ENCODE peak calls at places on chromosomes 13 and 19, in nine cellular contexts. H is ELF-1; T is SIG-M5; M is CD8-positive, alpha-beta memory T cell; I is iris pigment epithelial cell; J is T-helper 17 cell; Q is NCI-H2171 treated with DMSO at 0.1 percent for 48 hours; K is progenitor cell of endocrine pancreas; X is neuronal stem cell. Z is an unnamed sample.

GRCh38 chr19:324716-325115 is 19.9 kb downstream of the MIER2 start:
- DNase-seq in H (no peak), T (no peak), M (no peak), I (no peak), J (no peak), Q (no peak), K (no peak), X (no peak), Z (no peak)

GRCh38 chr13:37602743-37603381 is 4.3 kb upstream of the POSTN start:
- DNase-seq in H (no peak), T (no peak), M (no peak), I (peak; percentile 43), J (no peak), Q (no peak), K (no peak), X (no peak), Z (no peak)

GRCh38 chr19:13339869-13340268 is 166.4 kb downstream of the CACNA1A start:
- DNase-seq in H (no peak), T (no peak), M (no peak), I (no peak), J (no peak), Q (peak; percentile 32), K (no peak), X (no peak), Z (no peak)

GRCh38 chr13:58921129-58921528 is 1242.6 kb downstream of the DIAPH3 start:
- DNase-seq in H (no peak), T (no peak), M (no peak), I (no peak), J (no peak), Q (no peak), K (no peak), X (no peak), Z (no peak)

GRCh38 chr19:54485846-54486245 is 12.8 kb upstream of the CDC42EP5 start:
- DNase-seq in H (no peak), T (no peak), M (no peak), I (peak; percentile 42), J (no peak), Q (no peak), K (no peak), X (no peak), Z (no peak)

GRCh38 chr13:112995395-112996091 is 26.5 kb downstream of the MCF2L start:
- DNase-seq in H (no peak), T (no peak), M (no peak), I (no peak), J (no peak), Q (no peak), K (no peak), X (no peak), Z (no peak)

GRCh38 chr19:50486823-50487515 is 10.3 kb upstream of the GARIN5A start:
- DNase-seq in H (peak; percentile 96), T (no peak), M (peak; percentile 27), I (peak; percentile 47), J (no peak), Q (peak; percentile 59), K (no peak), X (no peak), Z (no peak)

GRCh38 chr19:30360378-30361106 is 11.6 kb upstream of the ZNF536 start:
- DNase-seq in H (no peak), T (no peak), M (no peak), I (no peak), J (no peak), Q (no peak), K (no peak), X (no peak), Z (no peak)

GRCh38 chr19:47720669-47721068 is 7.4 kb downstream of the EHD2 start:
- DNase-seq in H (no peak), T (no peak), M (no peak), I (no peak), J (no peak), Q (no peak), K (no peak), X (no peak), Z (no peak)

GRCh38 chr13:40640202-40640601 is 26.2 kb downstream of the FOXO1 start:
- DNase-seq in H (no peak), T (no peak), M (no peak), I (no peak), J (no peak), Q (no peak), K (no peak), X (no peak), Z (no peak)

GRCh38 chr19:35000647-35001501 is 751 bp downstream of the GRAMD1A start:
- DNase-seq in H (peak; percentile 57), T (no peak), M (peak; percentile 51), I (peak; percentile 57), J (peak; percentile 49), Q (peak; percentile 72), K (no peak), X (no peak), Z (peak; percentile 89)

GRCh38 chr13:113032291-113032690 is 63.3 kb downstream of the MCF2L start:
- DNase-seq in H (no peak), T (no peak), M (no peak), I (no peak), J (no peak), Q (no peak), K (no peak), X (no peak), Z (no peak)

GRCh38 chr19:47613165-47614146 is 4.5 kb downstream of the BICRA start:
- DNase-seq in H (peak; percentile 92), T (no peak), M (no peak), I (peak; percentile 75), J (no peak), Q (peak; percentile 64), K (no peak), X (peak; percentile 51), Z (no peak)

Z was measured in CD4-positive, alpha-beta memory T cell.